ENCODE peak calls at places on chromosomes 12 and 14, in four cellular contexts. One of them, this sample, is unnamed.

GRCh38 chr14:75242546-75243273 is 35.9 kb upstream of the FOS start:
- DNase-seq in HEK293T: no peak
- DNase-seq in aorta: no peak
- DNase-seq in mesenchymal stem cell: peak
- DNase-seq in this sample: no peak

GRCh38 chr14:104238424-104239184 is 100.2 kb downstream of the KIF26A start:
- DNase-seq in HEK293T: no peak
- DNase-seq in aorta: peak
- DNase-seq in mesenchymal stem cell: no peak
- DNase-seq in this sample: no peak

GRCh38 chr12:133233993-133234564 is 1.6 kb downstream of the ANHX start:
- DNase-seq in HEK293T: no peak
- DNase-seq in aorta: no peak
- DNase-seq in mesenchymal stem cell: no peak
- DNase-seq in this sample: no peak

GRCh38 chr12:126936181-126936851 is 1330.7 kb upstream of the TMEM132C start:
- DNase-seq in HEK293T: no peak
- DNase-seq in aorta: peak
- DNase-seq in mesenchymal stem cell: no peak
- DNase-seq in this sample: no peak

GRCh38 chr12:128259556-128260070 is 7.4 kb upstream of the TMEM132C start:
- DNase-seq in HEK293T: peak
- DNase-seq in aorta: no peak
- DNase-seq in mesenchymal stem cell: no peak
- DNase-seq in this sample: no peak

GRCh38 chr12:113129664-113130456 is 5.7 kb downstream of the RASAL1 start:
- DNase-seq in HEK293T: no peak
- DNase-seq in aorta: no peak
- DNase-seq in mesenchymal stem cell: no peak
- DNase-seq in this sample: no peak

GRCh38 chr14:88553886-88554457 is 835 bp downstream of the PTPN21 start:
- DNase-seq in HEK293T: no peak
- DNase-seq in aorta: no peak
- DNase-seq in mesenchymal stem cell: peak
- DNase-seq in this sample: no peak

GRCh38 chr12:122206111-122206881 is 2.8 kb downstream of the B3GNT4 start:
- DNase-seq in HEK293T: no peak
- DNase-seq in aorta: no peak
- DNase-seq in mesenchymal stem cell: no peak
- DNase-seq in this sample: no peak

GRCh38 chr12:18224745-18225144 is 36.6 kb upstream of the PIK3C2G start:
- DNase-seq in HEK293T: peak
- DNase-seq in aorta: no peak
- DNase-seq in mesenchymal stem cell: peak
- DNase-seq in this sample: no peak